ENCODE peak calls at places on chromosomes 4 and X, in four cellular contexts. P is cardiac fibroblast; Y is activated T-cell treated with anti-CD3 and anti-CD28 coated beads, Interleukin-2, amount 50 U/mL, for 1 hour; G is non-pigmented ciliary epithelial cell. A is an unnamed sample.

GRCh38 chrX:3268804-3269203 is 77.6 kb downstream of the MXRA5 start:
- DNase-seq in P (no peak), Y (no peak), G (no peak), A (no peak)

GRCh38 chr4:98125585-98125984 is 17.7 kb downstream of the STPG2 start:
- DNase-seq in P (no peak), Y (no peak), G (no peak), A (no peak)

GRCh38 chr4:101290651-101291050 is 56.7 kb downstream of the PPP3CA start:
- DNase-seq in P (no peak), Y (no peak), G (no peak), A (no peak)

GRCh38 chrX:34879361-34879760 is 63.2 kb upstream of the FAM47B start:
- DNase-seq in P (no peak), Y (no peak), G (no peak), A (no peak)

GRCh38 chr4:163063891-163064290 is 102.8 kb downstream of the NAF1 start:
- DNase-seq in P (no peak), Y (no peak), G (no peak), A (no peak)

GRCh38 chr4:27974339-27974738 is 1113.7 kb downstream of the STIM2 start:
- DNase-seq in P (no peak), Y (no peak), G (no peak), A (no peak)

GRCh38 chrX:47172971-47173792 is 20.4 kb upstream of the UBA1 start:
- DNase-seq in P (no peak), Y (no peak), G (no peak), A (peak)

GRCh38 chr4:34108456-34108855 is 2135.9 kb downstream of the ARAP2 start:
- DNase-seq in P (peak), Y (no peak), G (no peak), A (no peak)

GRCh38 chr4:8278009-8278395 is 8.4 kb downstream of the HTRA3 start:
- DNase-seq in P (no peak), Y (no peak), G (no peak), A (no peak)

GRCh38 chrX:103398321-103398937 is 22.1 kb downstream of the BEX3 start:
- DNase-seq in P (peak), Y (no peak), G (peak), A (no peak)

GRCh38 chr4:6069845-6070709 is 51.8 kb upstream of the C4orf50 start:
- DNase-seq in P (no peak), Y (no peak), G (no peak), A (no peak)

GRCh38 chr4:60582167-60582566 is 618.0 kb upstream of the ADGRL3 start:
- DNase-seq in P (no peak), Y (no peak), G (no peak), A (no peak)

GRCh38 chr4:114021445-114021844 is 42.0 kb upstream of the ARSJ start:
- DNase-seq in P (peak), Y (no peak), G (no peak), A (no peak)

GRCh38 chr4:128608006-128608405 is 201.5 kb upstream of the JADE1 start:
- DNase-seq in P (no peak), Y (no peak), G (no peak), A (no peak)

GRCh38 chr4:104302731-104303130 is 192.0 kb downstream of the CXXC4 start:
- DNase-seq in P (no peak), Y (no peak), G (no peak), A (no peak)

GRCh38 chrX:32448320-32448719 is 763.0 kb downstream of the DMD start:
- DNase-seq in P (peak), Y (no peak), G (no peak), A (no peak)

A was measured in activated effector memory CD4-positive, alpha-beta T cell treated with anti-CD3 and anti-CD28 coated beads, Interleukin-2, amount 50 U/mL, for 16 hours.